ENCODE peak calls at places on chromosomes 6 and 20, in five cellular contexts. L is aorta, B is right cardiac atrium, C is tibial nerve, O is heart left ventricle. D is an unnamed sample.

GRCh38 chr6:122322824-122323223 is 76.6 kb upstream of the HSF2 start:
- DNase-seq in B (no peak), C (no peak), L (no peak), O (no peak), D (peak)

GRCh38 chr6:144148891-144149290 is 1.4 kb upstream of the STX11 start:
- DNase-seq in L (no peak), O (no peak), B (no peak), C (no peak), D (peak)

GRCh38 chr6:168574699-168575195 is 133.8 kb downstream of the SMOC2 start:
- DNase-seq in C (peak), O (peak), B (peak), L (peak), D (peak)

GRCh38 chr6:89198235-89198634 is 18.9 kb downstream of the GABRR1 start:
- DNase-seq in O (no peak), B (no peak), C (no peak), L (no peak), D (no peak)

GRCh38 chr6:107411161-107411560 is 48.2 kb downstream of the PDSS2 start:
- DNase-seq in L (no peak), O (no peak), B (no peak), C (no peak), D (no peak)

GRCh38 chr20:58997141-58997770 is 9.8 kb downstream of the CTSZ start:
- DNase-seq in L (peak), O (peak), C (no peak), B (no peak), D (no peak)

GRCh38 chr6:37622639-37623038 is 75.0 kb downstream of the MDGA1 start:
- DNase-seq in B (no peak), O (no peak), L (no peak), C (no peak), D (no peak)

GRCh38 chr20:24964518-24964838 is 15.4 kb downstream of the CST7 start:
- DNase-seq in B (no peak), L (no peak), O (no peak), C (no peak), D (no peak)

GRCh38 chr20:4637081-4637797 is 84.5 kb upstream of the PRND start:
- DNase-seq in B (no peak), O (no peak), L (no peak), C (no peak), D (peak)

GRCh38 chr6:92281571-92282076 is 1137.7 kb downstream of the EPHA7 start:
- DNase-seq in L (no peak), C (no peak), B (no peak), O (no peak), D (no peak)

GRCh38 chr6:85685713-85686112 is 43.0 kb upstream of the SYNCRIP start:
- DNase-seq in B (no peak), C (no peak), O (no peak), L (no peak), D (no peak)

GRCh38 chr6:71123051-71123450 is 165.6 kb upstream of the OGFRL1 start:
- DNase-seq in O (no peak), C (no peak), L (no peak), B (no peak), D (no peak)

GRCh38 chr6:50381106-50381415 is 331.3 kb upstream of the DEFB112 start:
- DNase-seq in B (no peak), L (no peak), C (no peak), O (no peak), D (no peak)

GRCh38 chr6:75467906-75468460 is 25.6 kb downstream of the FILIP1 start:
- DNase-seq in O (no peak), B (no peak), C (no peak), L (no peak), D (no peak)

GRCh38 chr6:130223508-130223907 is 757 bp upstream of the SAMD3 start:
- DNase-seq in C (no peak), O (no peak), B (no peak), L (no peak), D (peak)

GRCh38 chr6:53771780-53772624 is 22.8 kb upstream of the LRRC1 start:
- DNase-seq in C (no peak), L (no peak), B (no peak), O (no peak), D (peak)

GRCh38 chr6:20377623-20378265 is 23.9 kb upstream of the E2F3 start:
- DNase-seq in L (no peak), B (no peak), C (no peak), O (no peak), D (peak)

GRCh38 chr20:12570371-12570770 is 438.4 kb upstream of the SPTLC3 start:
- DNase-seq in B (no peak), O (no peak), L (no peak), C (no peak), D (no peak)

GRCh38 chr20:61120595-61121515 is 131.2 kb upstream of the CDH4 start:
- DNase-seq in L (peak), B (no peak), C (no peak), O (peak), D (peak)

GRCh38 chr6:144951730-144952437 is 666.7 kb downstream of the UTRN start:
- DNase-seq in C (no peak), O (no peak), L (no peak), B (no peak), D (no peak)

GRCh38 chr6:40714576-40715500 is 127.7 kb upstream of the LRFN2 start:
- DNase-seq in C (no peak), B (no peak), O (no peak), L (no peak), D (no peak)

GRCh38 chr6:105374010-105374420 is 28.9 kb downstream of the PREP start:
- DNase-seq in B (no peak), O (no peak), C (no peak), L (no peak), D (peak)

GRCh38 chr6:45652393-45652792 is 274.7 kb upstream of the SUPT3H start:
- DNase-seq in L (no peak), O (no peak), C (no peak), B (no peak), D (no peak)

GRCh38 chr20:48776306-48776705 is 51.5 kb downstream of the PREX1 start:
- DNase-seq in C (no peak), O (no peak), B (no peak), L (no peak), D (peak)

DNA sequence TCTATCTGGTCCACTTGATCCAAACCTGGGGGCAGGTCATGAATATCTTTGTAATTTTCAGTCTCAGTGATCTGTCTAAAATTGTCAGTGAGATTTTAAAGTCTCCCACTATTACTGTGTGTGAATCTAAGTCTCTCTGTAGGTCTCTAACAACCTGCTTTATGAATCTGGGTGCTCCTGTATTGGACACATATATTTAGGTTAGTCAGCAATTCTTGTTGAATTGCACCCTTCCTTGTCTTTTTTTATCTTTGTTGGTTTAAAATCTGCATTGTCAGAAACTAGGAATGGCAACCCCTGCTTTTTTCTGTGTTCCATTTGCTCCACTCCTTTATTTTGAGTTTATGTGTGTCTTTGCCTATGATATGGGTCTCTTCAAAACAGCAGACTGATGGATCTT is 140.7 kb downstream of the ASCC3 start:
- DNase-seq in O (no peak), B (no peak), C (no peak), L (no peak), D (no peak)
- H3K4me3 ChIP-seq in O (no peak), B (no peak), C (no peak), L (no peak), D (no peak)

GRCh38 chr6:3325210-3325609 is 66.5 kb downstream of the PSMG4 start:
- DNase-seq in C (no peak), L (no peak), O (no peak), B (no peak), D (peak)
- H3K4me3 ChIP-seq in C (no peak), L (no peak), O (no peak), B (no peak), D (no peak)

DNA sequence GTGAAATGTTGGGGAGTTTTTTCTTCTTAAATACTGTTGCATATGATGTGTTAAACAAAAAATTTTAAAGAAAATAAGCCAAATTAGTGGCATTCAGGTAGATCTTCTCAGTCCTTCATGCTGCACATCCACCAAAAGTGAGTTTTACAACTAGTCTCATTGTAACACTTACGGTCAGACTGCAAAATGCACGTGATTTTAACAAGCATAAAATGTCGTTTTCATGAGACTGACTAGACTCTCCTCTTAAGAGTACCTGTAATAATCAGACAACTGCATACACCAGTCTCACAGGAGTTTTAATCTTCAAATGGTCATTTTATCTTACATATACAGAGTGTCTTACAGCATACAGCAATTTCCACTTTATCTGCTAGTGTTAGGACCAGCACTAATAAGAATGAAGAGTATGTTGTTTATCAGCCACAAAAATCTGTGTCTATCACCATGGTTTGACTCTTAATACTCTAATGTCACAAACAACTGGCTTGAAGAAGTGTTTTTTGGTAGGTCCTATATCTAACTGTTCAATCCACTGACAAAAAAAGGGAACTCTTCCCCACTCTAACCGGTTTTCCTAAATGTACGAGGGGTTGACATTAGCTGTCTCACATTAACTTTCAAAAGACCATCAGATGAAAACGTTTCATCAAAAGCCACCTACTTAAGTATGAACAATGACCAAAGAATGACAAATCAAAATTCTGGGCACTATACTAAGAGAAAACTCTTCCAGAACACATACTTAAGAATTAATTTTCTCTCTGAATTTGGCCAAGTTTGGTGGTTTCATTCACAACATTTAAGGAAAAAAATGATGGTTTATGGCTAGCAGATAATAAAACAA is 1.5 kb upstream of the ASF1A start:
- DNase-seq in L (no peak), O (no peak), C (no peak), B (no peak), D (peak)
- H3K4me3 ChIP-seq in L (peak), O (peak), C (peak), B (peak), D (peak)

DNA sequence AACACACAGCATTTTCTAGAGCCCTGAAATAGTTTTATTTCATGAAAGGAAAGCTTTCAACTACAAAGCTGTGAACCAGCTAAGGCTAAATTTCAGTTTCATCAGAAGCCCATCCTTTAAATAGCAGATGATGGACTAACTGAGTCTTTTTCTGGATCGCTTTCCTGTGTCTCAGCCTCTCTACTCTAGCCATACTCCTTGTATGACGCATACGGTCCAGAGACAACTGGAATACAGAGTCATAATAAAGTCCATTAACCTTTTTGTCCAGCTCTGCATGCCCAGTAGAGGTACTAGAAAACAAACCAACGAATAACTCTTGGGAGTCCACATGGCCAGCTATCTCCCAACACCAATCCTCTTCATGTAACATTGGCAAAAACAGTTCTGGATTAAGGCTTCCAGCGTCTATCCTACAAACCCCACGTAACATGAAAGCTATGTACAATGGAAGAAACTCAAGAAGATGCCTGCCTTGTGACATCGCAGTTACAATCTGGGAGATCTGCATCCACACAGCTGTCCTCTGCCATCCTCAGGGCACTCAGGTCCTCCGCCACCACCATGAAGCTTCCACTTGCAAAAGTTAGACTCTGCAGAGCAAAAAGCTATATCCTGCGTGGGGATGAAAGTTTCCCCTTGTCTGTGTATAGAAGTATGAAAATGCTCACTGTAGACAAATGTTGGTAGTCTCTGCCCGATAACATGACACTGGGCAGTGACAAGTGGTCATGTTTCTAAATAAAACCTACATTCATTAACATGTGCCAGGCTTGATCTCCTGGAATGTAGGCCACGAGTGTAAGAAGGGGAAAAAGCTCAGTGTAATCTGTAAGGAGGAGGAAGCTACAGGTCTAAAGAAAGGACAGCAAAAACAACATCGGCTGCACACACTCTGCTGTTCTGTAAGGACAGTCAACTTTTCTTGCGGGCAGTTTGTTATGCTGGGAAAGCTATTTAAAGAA is 360.4 kb downstream of the ESR1 start:
- DNase-seq in B (no peak), L (no peak), C (no peak), O (no peak), D (no peak)
- H3K4me3 ChIP-seq in B (peak), L (no peak), C (no peak), O (peak), D (no peak)

GRCh38 chr6:128478230-128479047 is 42.0 kb downstream of the PTPRK start:
- DNase-seq in C (no peak), L (no peak), B (no peak), O (no peak), D (no peak)
- H3K4me3 ChIP-seq in C (peak), L (no peak), B (peak), O (peak), D (peak)

GRCh38 chr6:110547266-110547964 is 71.0 kb upstream of the SLC22A16 start:
- DNase-seq in O (no peak), B (no peak), L (no peak), C (no peak), D (peak)
- H3K4me3 ChIP-seq in O (no peak), B (no peak), L (no peak), C (no peak), D (no peak)